ENCODE peak calls at places on chromosomes 3 and 15, in four cellular contexts. S, B, I and A are unnamed samples.

GRCh38 chr3:23242106-23242505 is 39.0 kb downstream of the UBE2E2 start:
- DNase-seq in S (no peak), B (no peak), I (no peak), A (no peak)

GRCh38 chr15:68730491-68731317 is 90.0 kb downstream of the ANP32A start:
- DNase-seq in I (peak; percentile 29), S (peak; percentile 17), B (peak; percentile 38), A (peak; percentile 44)

GRCh38 chr3:52246728-52247454 is 1.3 kb downstream of the PPM1M start:
- DNase-seq in B (no peak), I (no peak), S (no peak), A (no peak)

GRCh38 chr3:195170521-195170920 is 100.4 kb downstream of the XXYLT1 start:
- DNase-seq in S (no peak), B (no peak), I (no peak), A (no peak)

GRCh38 chr3:42600958-42601675 is 631 bp downstream of the NKTR start:
- DNase-seq in I (peak; percentile 62), S (peak; percentile 26), B (peak; percentile 24), A (peak; percentile 78)

GRCh38 chr3:170753421-170754344 is 116.3 kb downstream of the RPL22L1 start:
- DNase-seq in B (no peak), I (no peak), S (no peak), A (peak; percentile 47)

GRCh38 chr3:50275996-50276761 is 2.7 kb upstream of the LSMEM2 start:
- DNase-seq in I (no peak), B (no peak), S (peak; percentile 20), A (no peak)

GRCh38 chr15:99014803-99015676 is 7.4 kb upstream of the PGPEP1L start:
- DNase-seq in S (peak; percentile 34), B (peak; percentile 23), I (peak; percentile 81), A (peak; percentile 73)

GRCh38 chr3:193605876-193606275 is 12.9 kb downstream of the OPA1 start:
- DNase-seq in B (no peak), I (peak; percentile 42), S (peak; percentile 25), A (peak; percentile 71)

GRCh38 chr15:79680721-79681120 is 216.1 kb downstream of the MTHFS start:
- DNase-seq in S (no peak), B (no peak), I (no peak), A (peak; percentile 93)

GRCh38 chr3:126743350-126743749 is 39.3 kb downstream of the CHCHD6 start:
- DNase-seq in S (no peak), B (no peak), I (no peak), A (no peak)

GRCh38 chr3:38360345-38360744 is 13.8 kb downstream of the XYLB start:
- DNase-seq in B (no peak), S (no peak), I (no peak), A (no peak)

GRCh38 chr3:60809857-60810256 is 441.4 kb downstream of the FHIT start:
- DNase-seq in I (no peak), B (no peak), S (no peak), A (no peak)

GRCh38 chr15:71806452-71806931 is 3.9 kb upstream of the NR2E3 start:
- DNase-seq in B (no peak), I (no peak), S (no peak), A (peak; percentile 75)

GRCh38 chr15:78644979-78645378 is 4.0 kb upstream of the CHRNB4 start:
- DNase-seq in S (no peak), I (no peak), B (no peak), A (no peak)

GRCh38 chr3:194738254-194739093 is 52.8 kb downstream of the FAM43A start:
- DNase-seq in S (no peak), B (peak; percentile 20), I (no peak), A (peak; percentile 51)

GRCh38 chr15:63373330-63373729 is 8.3 kb downstream of the CA12 start:
- DNase-seq in I (no peak), S (no peak), B (no peak), A (no peak)

GRCh38 chr15:55741592-55742497 is 1.1 kb downstream of the PRTG start:
- DNase-seq in S (no peak), B (no peak), I (no peak), A (peak; percentile 4)

GRCh38 chr3:71987828-71988227 is 202.9 kb upstream of the PROK2 start:
- DNase-seq in S (no peak), I (no peak), B (no peak), A (peak; percentile 29)

GRCh38 chr3:179026636-179027035 is 45.0 kb downstream of the ZMAT3 start:
- DNase-seq in B (no peak), S (no peak), I (no peak), A (peak; percentile 38)

GRCh38 chr15:66789029-66790025 is 87.3 kb downstream of the SMAD6 start:
- DNase-seq in I (no peak), B (no peak), S (no peak), A (peak; percentile 72)

GRCh38 chr3:8085498-8085897 is 416.1 kb upstream of the LMCD1 start:
- DNase-seq in S (no peak), B (no peak), I (no peak), A (no peak)

GRCh38 chr15:65287515-65287845 is 797 bp upstream of the PARP16 start:
- DNase-seq in I (no peak), S (no peak), B (no peak), A (no peak)

GRCh38 chr3:174775603-174776002 is 83.5 kb upstream of the NAALADL2 start:
- DNase-seq in S (no peak), B (no peak), I (no peak), A (no peak)

GRCh38 chr3:50862221-50862620 is 187.5 kb downstream of the DOCK3 start:
- DNase-seq in I (no peak), B (no peak), S (no peak), A (no peak)

GRCh38 chr3:53150247-53151085 is 10.5 kb upstream of the PRKCD start:
- DNase-seq in B (no peak), I (no peak), S (no peak), A (peak; percentile 59)

GRCh38 chr15:42364529-42364928 is 5.2 kb downstream of the CAPN3 start:
- DNase-seq in I (peak; percentile 12), S (no peak), B (peak; percentile 84), A (no peak)

GRCh38 chr3:195093731-195094130 is 177.2 kb downstream of the XXYLT1 start:
- DNase-seq in I (no peak), B (no peak), S (no peak), A (no peak)

GRCh38 chr3:115436767-115437301 is 186.5 kb upstream of the GAP43 start:
- DNase-seq in S (no peak), B (no peak), I (no peak), A (peak; percentile 97)

GRCh38 chr3:14497321-14497720 is 42.8 kb downstream of the GRIP2 start:
- DNase-seq in I (no peak), B (no peak), S (no peak), A (no peak)

GRCh38 chr3:196653127-196653795 is 13.8 kb downstream of the NRROS start:
- DNase-seq in B (no peak), S (no peak), I (no peak), A (no peak)

GRCh38 chr3:125143982-125144652 is 68.4 kb downstream of the SLC12A8 start:
- DNase-seq in S (no peak), B (no peak), I (no peak), A (peak; percentile 50)

GRCh38 chr15:99141943-99142342 is 37.1 kb downstream of the SYNM start:
- DNase-seq in S (no peak), B (no peak), I (no peak), A (no peak)

GRCh38 chr3:71393745-71394144 is 189.8 kb downstream of the FOXP1 start:
- DNase-seq in B (no peak), S (no peak), I (no peak), A (no peak)